ENCODE peak calls at places on chromosomes 1 and 21, in ten cellular contexts. V is GOT3, T is T-helper 2 cell, X is NCI-H1092, P is psoas muscle, F is cardiac fibroblast, M is renal cortical epithelial cell, L is endodermal cell, W is HS-5, C is iris pigment epithelial cell. J is an unnamed sample.

GRCh38 chr1:70666381-70667140 is 255.5 kb downstream of the CTH start:
- DNase-seq in V (no peak), T (no peak), X (no peak), P (no peak), F (no peak), M (peak; percentile 90), L (no peak), W (no peak), C (no peak), J (no peak)

GRCh38 chr1:33137800-33138199 is 44.0 kb downstream of the TRIM62 start:
- DNase-seq in V (no peak), T (no peak), X (peak; percentile 42), P (no peak), F (peak; percentile 63), M (no peak), L (peak; percentile 91), W (no peak), C (peak; percentile 31), J (peak; percentile 67)

GRCh38 chr1:158191299-158191698 is 10.6 kb downstream of the CD1D start:
- DNase-seq in V (no peak), T (no peak), X (no peak), P (no peak), F (no peak), M (no peak), L (peak; percentile 22), W (no peak), C (no peak), J (no peak)

GRCh38 chr21:16241021-16241420 is 511.2 kb downstream of the USP25 start:
- DNase-seq in V (no peak), T (no peak), X (no peak), P (no peak), F (peak; percentile 13), M (no peak), L (no peak), W (no peak), C (peak; percentile 7), J (no peak)

GRCh38 chr1:76961181-76961580 is 93.9 kb downstream of the ST6GALNAC5 start:
- DNase-seq in V (no peak), T (no peak), X (no peak), P (no peak), F (no peak), M (no peak), L (no peak), W (no peak), C (no peak), J (no peak)

GRCh38 chr1:45522324-45523104 is 830 bp upstream of the PRDX1 start:
- DNase-seq in V (no peak), T (no peak), X (no peak), P (no peak), F (peak; percentile 41), M (peak; percentile 90), L (peak; percentile 69), W (no peak), C (peak; percentile 79), J (peak; percentile 56)

GRCh38 chr1:7831458-7831857 is 21.4 kb downstream of the UTS2 start:
- DNase-seq in V (no peak), T (no peak), X (no peak), P (no peak), F (peak; percentile 3), M (no peak), L (no peak), W (no peak), C (no peak), J (no peak)

GRCh38 chr1:203480525-203481084 is 5.0 kb downstream of the PRELP start:
- DNase-seq in V (no peak), T (no peak), X (peak; percentile 79), P (peak; percentile 52), F (peak; percentile 97), M (peak; percentile 58), L (peak; percentile 78), W (peak; percentile 89), C (peak; percentile 48), J (peak; percentile 56)

GRCh38 chr1:234313171-234313570 is 60.1 kb upstream of the COA6 start:
- DNase-seq in V (no peak), T (no peak), X (no peak), P (no peak), F (no peak), M (no peak), L (no peak), W (no peak), C (no peak), J (no peak)

GRCh38 chr21:28538987-28539622 is 453.6 kb downstream of the LTN1 start:
- DNase-seq in V (no peak), T (no peak), X (no peak), P (no peak), F (peak; percentile 35), M (no peak), L (no peak), W (peak; percentile 73), C (peak; percentile 84), J (peak; percentile 80)

GRCh38 chr1:18900303-18900841 is 2.0 kb downstream of the ALDH4A1 start:
- DNase-seq in V (no peak), T (no peak), X (peak; percentile 71), P (peak; percentile 37), F (peak; percentile 41), M (no peak), L (no peak), W (no peak), C (peak; percentile 40), J (no peak)

GRCh38 chr1:215835951-215836350 is 268.8 kb downstream of the KCTD3 start:
- DNase-seq in V (no peak), T (no peak), X (no peak), P (no peak), F (peak; percentile 43), M (no peak), L (no peak), W (peak; percentile 47), C (peak; percentile 51), J (peak; percentile 67)

GRCh38 chr1:6490181-6491075 is 1.0 kb downstream of the PLEKHG5 start:
- DNase-seq in V (peak; percentile 21), T (peak; percentile 36), X (peak; percentile 58), P (peak; percentile 54), F (peak; percentile 80), M (peak; percentile 35), L (peak; percentile 96), W (no peak), C (peak; percentile 78), J (peak; percentile 78)

GRCh38 chr1:184672013-184672726 is 82.5 kb downstream of the EDEM3 start:
- DNase-seq in V (no peak), T (no peak), X (no peak), P (no peak), F (no peak), M (no peak), L (no peak), W (no peak), C (no peak), J (no peak)

GRCh38 chr1:72846891-72847290 is 564.6 kb upstream of the NEGR1 start:
- DNase-seq in V (no peak), T (no peak), X (no peak), P (no peak), F (no peak), M (no peak), L (no peak), W (no peak), C (no peak), J (no peak)

GRCh38 chr21:15004721-15005370 is 60.0 kb downstream of the NRIP1 start:
- DNase-seq in V (no peak), T (no peak), X (no peak), P (no peak), F (no peak), M (peak; percentile 47), L (no peak), W (no peak), C (peak; percentile 67), J (no peak)

GRCh38 chr1:50271337-50271736 is 151.9 kb downstream of the DMRTA2 start:
- DNase-seq in V (no peak), T (no peak), X (no peak), P (no peak), F (no peak), M (no peak), L (no peak), W (no peak), C (no peak), J (no peak)

GRCh38 chr1:12540580-12541273 is 77.3 kb downstream of the DHRS3 start:
- DNase-seq in V (no peak), T (no peak), X (no peak), P (no peak), F (no peak), M (no peak), L (no peak), W (no peak), C (no peak), J (no peak)

GRCh38 chr1:18401921-18402320 is 78.8 kb upstream of the KLHDC7A start:
- DNase-seq in V (no peak), T (no peak), X (no peak), P (no peak), F (no peak), M (no peak), L (no peak), W (no peak), C (no peak), J (no peak)

GRCh38 chr21:46057111-46057709 is 40.7 kb upstream of the COL6A2 start:
- DNase-seq in V (no peak), T (no peak), X (no peak), P (no peak), F (no peak), M (no peak), L (peak; percentile 40), W (no peak), C (no peak), J (no peak)

GRCh38 chr1:193270996-193271395 is 84.6 kb upstream of the B3GALT2 start:
- DNase-seq in V (no peak), T (no peak), X (no peak), P (no peak), F (peak; percentile 42), M (peak; percentile 16), L (no peak), W (peak; percentile 60), C (peak; percentile 96), J (peak; percentile 97)

GRCh38 chr21:30227633-30228404 is 11.9 kb upstream of the CLDN8 start:
- DNase-seq in V (peak; percentile 29), T (no peak), X (no peak), P (no peak), F (peak; percentile 97), M (peak; percentile 88), L (no peak), W (peak; percentile 97), C (peak; percentile 99), J (peak; percentile 98)

GRCh38 chr21:42806489-42807140 is 72.7 kb downstream of the WDR4 start:
- DNase-seq in V (no peak), T (no peak), X (no peak), P (no peak), F (no peak), M (no peak), L (peak; percentile 84), W (no peak), C (no peak), J (no peak)

GRCh38 chr1:54606096-54606989 is 17.0 kb downstream of the FAM151A start:
- DNase-seq in V (no peak), T (no peak), X (no peak), P (no peak), F (no peak), M (no peak), L (no peak), W (no peak), C (no peak), J (no peak)

GRCh38 chr1:58902830-58903229 is 119.0 kb upstream of the JUN start:
- DNase-seq in V (no peak), T (no peak), X (no peak), P (no peak), F (no peak), M (no peak), L (no peak), W (no peak), C (no peak), J (no peak)

GRCh38 chr1:35629051-35629450 is 12.3 kb downstream of the PSMB2 start:
- DNase-seq in V (no peak), T (no peak), X (no peak), P (no peak), F (no peak), M (no peak), L (no peak), W (no peak), C (no peak), J (no peak)

GRCh38 chr21:42733037-42733632 is 79.7 kb downstream of the PDE9A start:
- DNase-seq in V (no peak), T (no peak), X (no peak), P (no peak), F (no peak), M (peak; percentile 78), L (no peak), W (no peak), C (no peak), J (no peak)

J was measured in choroid plexus epithelial cell.